ENCODE peak calls at places on chromosomes 16 and 17, in nine cellular contexts. P is GM23248; T is epithelial cell of proximal tubule; E is fibroblast of pulmonary artery; X is A673; F is iPS DF 19.7; I is activated gamma-delta T cell; R is glomerular endothelial cell; S is stimulated activated CD4-positive, alpha-beta T cell treated with anti-CD3 and anti-CD28 coated beads, Interleukin-4, amount 100 ng/mL, for 4 hours. K is an unnamed sample.

GRCh38 chr16:47995354-47995753 is 160.4 kb downstream of the ABCC12 start:
- DNase-seq in I (no peak), S (no peak), F (no peak), X (no peak), P (no peak), E (peak), T (no peak), R (no peak), K (no peak)

GRCh38 chr16:54066451-54067056 is 220.0 kb downstream of the IRX3 start:
- DNase-seq in X (no peak), F (no peak), P (peak), T (no peak), I (no peak), R (no peak), S (no peak), E (peak), K (no peak)

GRCh38 chr16:81394966-81395655 is 49.5 kb upstream of the CMIP start:
- DNase-seq in T (no peak), F (no peak), E (peak), R (no peak), X (no peak), I (no peak), S (no peak), P (no peak), K (no peak)

GRCh38 chr17:48618366-48618896 is 3.3 kb upstream of the HOXB8 start:
- DNase-seq in F (no peak), R (no peak), T (no peak), P (peak), X (peak), S (peak), I (peak), E (peak), K (no peak)

GRCh38 chr17:28563475-28563874 is 7.8 kb downstream of the PIGS start:
- DNase-seq in I (no peak), S (no peak), E (peak), F (no peak), P (peak), T (peak), X (no peak), R (no peak), K (no peak)

GRCh38 chr16:27566417-27566816 is 16.5 kb downstream of the KATNIP start:
- DNase-seq in E (no peak), T (no peak), X (no peak), F (no peak), S (no peak), P (no peak), R (no peak), I (no peak), K (no peak)

GRCh38 chr17:51046527-51047384 is 73.9 kb downstream of the SPAG9 start:
- DNase-seq in I (no peak), P (peak), E (peak), R (no peak), S (no peak), F (peak), X (peak), T (no peak), K (no peak)

GRCh38 chr16:47976609-47977180 is 179.1 kb downstream of the ABCC12 start:
- DNase-seq in S (no peak), E (no peak), X (no peak), P (no peak), I (no peak), R (no peak), T (no peak), F (no peak), K (no peak)

GRCh38 chr16:52705192-52705591 is 158.2 kb upstream of the TOX3 start:
- DNase-seq in F (no peak), R (no peak), E (no peak), X (peak), T (no peak), I (no peak), P (no peak), S (no peak), K (no peak)

GRCh38 chr16:69118994-69119393 is 13.4 kb downstream of the CHTF8 start:
- DNase-seq in F (no peak), P (no peak), R (no peak), I (no peak), E (no peak), S (no peak), X (no peak), T (no peak), K (no peak)

GRCh38 chr17:9386401-9386800 is 189.2 kb downstream of the STX8 start:
- DNase-seq in I (no peak), E (peak), F (no peak), X (no peak), T (peak), R (no peak), P (no peak), S (no peak), K (no peak)

GRCh38 chr16:70709457-70709856 is 23.6 kb upstream of the MTSS2 start:
- DNase-seq in F (no peak), R (no peak), E (no peak), I (no peak), X (no peak), T (no peak), P (no peak), S (no peak), K (no peak)

GRCh38 chr16:49828545-49829267 is 27.2 kb downstream of the ZNF423 start:
- DNase-seq in P (no peak), R (no peak), X (no peak), I (no peak), S (no peak), T (no peak), F (no peak), E (no peak), K (no peak)

GRCh38 chr16:22955461-22956145 is 141.6 kb downstream of the HS3ST2 start:
- DNase-seq in S (no peak), T (no peak), F (no peak), R (no peak), P (no peak), I (no peak), X (peak), E (no peak), K (no peak)

GRCh38 chr17:49031965-49032928 is 35.1 kb downstream of the IGF2BP1 start:
- DNase-seq in S (peak), T (peak), I (no peak), P (peak), E (peak), X (peak), F (no peak), R (peak), K (no peak)

GRCh38 chr17:82930043-82930923 is 90.5 kb upstream of the ZNF750 start:
- DNase-seq in R (no peak), T (no peak), F (no peak), X (no peak), S (no peak), E (no peak), P (no peak), I (no peak), K (peak)

GRCh38 chr16:66927918-66928649 is 2.7 kb upstream of the RRAD start:
- DNase-seq in F (no peak), T (no peak), X (no peak), P (peak), S (no peak), I (no peak), R (no peak), E (no peak), K (no peak)

GRCh38 chr16:67562526-67562917 is at the start of gene CTCF:
- DNase-seq in S (peak), R (no peak), P (peak), X (peak), E (peak), T (no peak), I (peak), F (no peak), K (no peak)